ENCODE peak calls at places on chromosomes 3 and 15, in eight cellular contexts. Z is psoas muscle; B is adrenal gland; I is body of pancreas; K is CD4-positive, alpha-beta memory T cell; G is IMR-90; P is GM23248; M is RWPE2. H is an unnamed sample.

GRCh38 chr15:58269455-58270414 is 131.6 kb downstream of the AQP9 start:
- DNase-seq in M (no peak), G (peak; percentile 71), Z (no peak), P (peak; percentile 77), I (peak; percentile 29), B (peak; percentile 24), K (no peak), H (peak; percentile 60)

GRCh38 chr3:124760601-124761000 is 30.3 kb downstream of the UMPS start:
- DNase-seq in P (peak; percentile 78), K (no peak), I (no peak), B (no peak), M (no peak), G (peak; percentile 75), Z (no peak), H (no peak)

GRCh38 chr3:141949972-141950371 is 73.5 kb downstream of the ATP1B3 start:
- DNase-seq in B (no peak), Z (no peak), P (no peak), G (no peak), I (no peak), M (no peak), K (no peak), H (no peak)

GRCh38 chr3:23761440-23761896 is 44.3 kb upstream of the UBE2E1 start:
- DNase-seq in K (no peak), P (peak; percentile 36), Z (no peak), G (peak; percentile 55), B (no peak), M (no peak), I (peak; percentile 26), H (peak; percentile 23)

GRCh38 chr15:73141216-73141900 is 89.1 kb downstream of the NEO1 start:
- DNase-seq in M (no peak), K (peak; percentile 46), I (no peak), B (no peak), Z (no peak), G (no peak), P (no peak), H (no peak)

GRCh38 chr3:71409352-71409751 is 174.2 kb downstream of the FOXP1 start:
- DNase-seq in M (no peak), Z (no peak), P (no peak), I (no peak), K (no peak), G (no peak), B (no peak), H (no peak)

GRCh38 chr3:180402463-180403073 is 199.4 kb upstream of the TTC14 start:
- DNase-seq in B (no peak), K (no peak), I (no peak), P (no peak), Z (no peak), G (no peak), M (no peak), H (no peak)

GRCh38 chr3:54071596-54071995 is 50.8 kb upstream of the CACNA2D3 start:
- DNase-seq in G (no peak), P (no peak), M (no peak), B (no peak), Z (no peak), I (no peak), K (no peak), H (no peak)

GRCh38 chr15:66153549-66154415 is 99.8 kb downstream of the MEGF11 start:
- DNase-seq in M (no peak), G (no peak), B (no peak), Z (no peak), P (no peak), I (no peak), K (no peak), H (no peak)

GRCh38 chr15:67124911-67125588 is 59.6 kb downstream of the SMAD3 start:
- DNase-seq in P (no peak), Z (no peak), G (no peak), K (no peak), I (no peak), B (no peak), M (no peak), H (no peak)

GRCh38 chr3:191962324-191962723 is 501.4 kb downstream of the PYDC2 start:
- DNase-seq in K (no peak), Z (no peak), P (no peak), B (no peak), M (no peak), G (no peak), I (no peak), H (no peak)

GRCh38 chr3:185049710-185050109 is 103.2 kb downstream of the C3orf70 start:
- DNase-seq in B (no peak), K (no peak), Z (no peak), M (no peak), I (no peak), P (no peak), G (no peak), H (no peak)

GRCh38 chr3:143895805-143896204 is 47.5 kb upstream of the SLC9A9 start:
- DNase-seq in I (no peak), M (no peak), K (no peak), P (peak; percentile 40), B (no peak), Z (no peak), G (peak; percentile 2), H (no peak)

GRCh38 chr15:69994429-69995201 is 103.1 kb downstream of the TLE3 start:
- DNase-seq in Z (no peak), B (no peak), K (no peak), G (no peak), M (no peak), P (no peak), I (no peak), H (no peak)

GRCh38 chr3:186452517-186452916 is 90.5 kb upstream of the DGKG start:
- DNase-seq in I (no peak), Z (no peak), P (peak; percentile 90), G (peak; percentile 80), M (peak; percentile 66), K (no peak), B (no peak), H (no peak)

GRCh38 chr3:71708478-71709098 is 16.6 kb downstream of the EIF4E3 start:
- DNase-seq in Z (no peak), M (no peak), I (peak; percentile 88), K (no peak), B (no peak), G (no peak), P (no peak), H (no peak)

GRCh38 chr3:187899246-187899645 is 154.0 kb upstream of the BCL6 start:
- DNase-seq in Z (no peak), M (no peak), G (no peak), I (no peak), B (no peak), P (no peak), K (no peak), H (no peak)

GRCh38 chr3:187902041-187902471 is 156.8 kb upstream of the BCL6 start:
- DNase-seq in G (no peak), I (no peak), Z (no peak), K (no peak), P (no peak), B (no peak), M (no peak), H (no peak)

GRCh38 chr3:187900961-187901755 is 155.9 kb upstream of the BCL6 start:
- DNase-seq in B (no peak), M (no peak), K (no peak), P (no peak), G (no peak), I (no peak), Z (no peak), H (no peak)

GRCh38 chr3:187896664-187897063 is 151.4 kb upstream of the BCL6 start:
- DNase-seq in I (peak; percentile 13), M (no peak), B (no peak), K (no peak), P (no peak), Z (peak; percentile 19), G (no peak), H (no peak)
- H3K27ac ChIP-seq in I (no peak overlapping the region), M (no peak overlapping the region), B (no peak overlapping the region), K (no peak overlapping the region), P (no peak overlapping the region), Z (no peak overlapping the region), G (no peak overlapping the region), H (no peak overlapping the region)

GRCh38 chr3:133663569-133664313 is 2.0 kb upstream of the TOPBP1 start:
- DNase-seq in M (no peak), B (no peak), P (peak; percentile 75), K (peak; percentile 43), G (peak; percentile 55), I (peak; percentile 32), Z (no peak), H (peak; percentile 40)
- H3K27ac ChIP-seq in M (no peak overlapping the region), B (no peak overlapping the region), P (no peak overlapping the region), K (no peak overlapping the region), G (no peak overlapping the region), I (no peak overlapping the region), Z (no peak overlapping the region), H (no peak overlapping the region)

GRCh38 chr3:121552797-121553196 is 7.0 kb upstream of the POLQ start:
- DNase-seq in K (no peak), Z (no peak), B (no peak), P (no peak), G (no peak), M (no peak), I (no peak), H (no peak)

GRCh38 chr3:121557426-121557934 is 10.3 kb upstream of the ARGFX start:
- DNase-seq in K (no peak), P (no peak), I (no peak), G (no peak), M (no peak), B (no peak), Z (no peak), H (no peak)

DNA sequence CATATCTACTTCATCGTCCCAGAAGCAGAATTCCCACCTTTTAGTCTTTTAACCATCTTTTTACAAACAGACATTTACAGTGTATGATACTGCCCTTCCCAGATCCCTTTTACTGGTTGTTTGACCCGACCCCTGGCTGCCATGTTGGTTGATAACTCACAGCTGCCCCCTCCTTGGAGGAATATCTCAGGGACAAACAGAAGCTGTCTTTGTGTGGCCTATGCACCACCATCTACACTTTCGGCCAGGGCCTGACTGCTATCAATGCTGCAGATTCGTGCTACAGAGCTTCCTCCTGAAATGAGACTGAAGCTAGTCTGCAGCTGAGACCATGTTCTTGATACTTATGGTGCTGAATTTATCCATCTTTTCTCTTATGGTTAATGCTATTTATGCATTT is 6.6 kb upstream of the POLQ start:
- DNase-seq in Z (no peak), P (peak; percentile 7), G (no peak), B (no peak), K (no peak), M (no peak), I (no peak), H (no peak)
- H3K27ac ChIP-seq in Z (no peak overlapping the region), P (no peak overlapping the region), G (no peak overlapping the region), B (peak overlapping the region; percentile 64), K (no peak overlapping the region), M (no peak overlapping the region), I (no peak overlapping the region), H (no peak overlapping the region)

DNA sequence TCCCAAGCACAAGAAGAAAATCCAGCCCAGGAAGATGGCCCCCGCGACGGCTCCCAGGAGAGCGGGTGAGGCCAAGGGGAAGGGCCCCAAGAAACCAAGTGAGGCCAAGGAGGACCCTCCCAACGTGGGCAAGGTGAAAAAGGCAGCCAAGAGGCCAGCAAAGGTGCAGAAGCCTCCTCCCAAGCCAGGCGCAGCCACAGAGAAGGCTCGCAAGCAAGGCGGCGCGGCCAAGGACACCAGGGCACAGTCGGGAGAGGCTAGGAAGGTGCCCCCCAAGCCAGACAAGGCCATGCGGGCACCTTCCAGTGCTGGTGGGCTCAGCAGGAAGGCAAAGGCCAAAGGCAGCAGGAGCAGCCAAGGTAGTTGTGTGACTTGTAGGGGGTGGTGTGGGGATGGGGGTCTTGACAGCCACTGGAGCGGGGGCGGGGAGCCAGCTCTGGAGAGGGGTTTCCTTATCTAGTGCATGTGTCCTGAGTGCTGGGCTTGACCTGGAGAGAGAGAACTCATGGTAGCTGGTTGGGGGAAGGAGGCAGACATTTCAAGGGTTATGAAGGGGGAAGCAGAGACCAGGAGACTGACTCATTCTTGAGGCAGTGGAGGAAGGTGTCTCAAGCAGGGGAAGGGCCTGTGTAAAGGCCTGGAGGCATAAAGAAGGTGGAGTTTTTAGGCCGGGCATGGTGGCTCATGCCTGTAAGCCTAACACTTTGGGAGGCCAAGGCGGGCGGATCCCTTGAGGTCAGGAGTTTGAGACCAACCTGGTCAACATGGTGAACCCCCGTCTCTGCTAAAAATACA is 6.2 kb downstream of the H1-8 start:
- DNase-seq in I (no peak), G (peak; percentile 61), Z (peak; percentile 7), B (no peak), P (peak; percentile 72), M (no peak), K (no peak), H (no peak)
- H3K27ac ChIP-seq in I (no peak overlapping the region), G (no peak overlapping the region), Z (no peak overlapping the region), B (no peak overlapping the region), P (no peak overlapping the region), M (no peak overlapping the region), K (no peak overlapping the region), H (no peak overlapping the region)